ENCODE peak calls at places on chromosome 10, in four cellular contexts. One of them, this sample, is unnamed.

GRCh38 chr10:103089493-103089892 is 103.6 kb downstream of the NT5C2 start:
- DNase-seq in K562: no peak
- DNase-seq in GM12878: no peak
- DNase-seq in HL-60: no peak
- DNase-seq in this sample: no peak

GRCh38 chr10:100307716-100308115 is 21.2 kb upstream of the BLOC1S2 start:
- DNase-seq in K562: no peak
- DNase-seq in GM12878: no peak
- DNase-seq in HL-60: no peak
- DNase-seq in this sample: no peak

GRCh38 chr10:95289003-95289920 is 1.5 kb downstream of the PDLIM1 start:
- DNase-seq in K562: peak
- DNase-seq in GM12878: no peak
- DNase-seq in HL-60: no peak
- DNase-seq in this sample: no peak

GRCh38 chr10:804191-804781 is 114.8 kb upstream of the DIP2C start:
- DNase-seq in K562: no peak
- DNase-seq in GM12878: no peak
- DNase-seq in HL-60: no peak
- DNase-seq in this sample: no peak

GRCh38 chr10:127150136-127150535 is 46.3 kb downstream of the INSYN2A start:
- DNase-seq in K562: no peak
- DNase-seq in GM12878: no peak
- DNase-seq in HL-60: no peak
- DNase-seq in this sample: no peak

GRCh38 chr10:36385693-36386092 is 739.7 kb upstream of the ANKRD30A start:
- DNase-seq in K562: no peak
- DNase-seq in GM12878: no peak
- DNase-seq in HL-60: no peak
- DNase-seq in this sample: no peak

GRCh38 chr10:113302062-113302461 is 250.8 kb upstream of the HABP2 start:
- DNase-seq in K562: no peak
- DNase-seq in GM12878: no peak
- DNase-seq in HL-60: no peak
- DNase-seq in this sample: no peak

GRCh38 chr10:13016413-13016812 is 14.9 kb upstream of the CCDC3 start:
- DNase-seq in K562: no peak
- DNase-seq in GM12878: no peak
- DNase-seq in HL-60: no peak
- DNase-seq in this sample: no peak

GRCh38 chr10:63798599-63799498 is 277.6 kb downstream of the REEP3 start:
- DNase-seq in K562: no peak
- DNase-seq in GM12878: no peak
- DNase-seq in HL-60: no peak
- DNase-seq in this sample: no peak

GRCh38 chr10:29012926-29013554 is 275.8 kb upstream of the LYZL1 start:
- DNase-seq in K562: no peak
- DNase-seq in GM12878: no peak
- DNase-seq in HL-60: no peak
- DNase-seq in this sample: no peak

GRCh38 chr10:87816163-87816841 is 1.7 kb downstream of the ATAD1 start:
- DNase-seq in K562: no peak
- DNase-seq in GM12878: no peak
- DNase-seq in HL-60: no peak
- DNase-seq in this sample: no peak

GRCh38 chr10:23777153-23777552 is 338.3 kb downstream of the OTUD1 start:
- DNase-seq in K562: no peak
- DNase-seq in GM12878: no peak
- DNase-seq in HL-60: no peak
- DNase-seq in this sample: no peak

GRCh38 chr10:116674901-116675423 is 54.2 kb downstream of the PNLIPRP2 start:
- DNase-seq in K562: no peak
- DNase-seq in GM12878: no peak
- DNase-seq in HL-60: no peak
- DNase-seq in this sample: no peak

GRCh38 chr10:62561151-62561550 is 187.0 kb downstream of the ZNF365 start:
- DNase-seq in K562: no peak
- DNase-seq in GM12878: no peak
- DNase-seq in HL-60: no peak
- DNase-seq in this sample: no peak

GRCh38 chr10:43208147-43209063 is 58.5 kb downstream of the RASGEF1A start:
- DNase-seq in K562: no peak
- DNase-seq in GM12878: no peak
- DNase-seq in HL-60: no peak
- DNase-seq in this sample: no peak

GRCh38 chr10:75195035-75195763 is 15.4 kb upstream of the VDAC2 start:
- DNase-seq in K562: no peak
- DNase-seq in GM12878: no peak
- DNase-seq in HL-60: no peak
- DNase-seq in this sample: no peak

GRCh38 chr10:20287951-20288350 is 471.7 kb downstream of the PLXDC2 start:
- DNase-seq in K562: no peak
- DNase-seq in GM12878: no peak
- DNase-seq in HL-60: no peak
- DNase-seq in this sample: no peak

GRCh38 chr10:104321226-104321625 is 17.0 kb downstream of the ITPRIP start:
- DNase-seq in K562: no peak
- DNase-seq in GM12878: no peak
- DNase-seq in HL-60: no peak
- DNase-seq in this sample: no peak

GRCh38 chr10:126062132-126063032 is 166.0 kb downstream of the FANK1 start:
- DNase-seq in K562: peak
- DNase-seq in GM12878: no peak
- DNase-seq in HL-60: no peak
- DNase-seq in this sample: no peak

GRCh38 chr10:32256613-32257437 is 90.1 kb downstream of the EPC1 start:
- DNase-seq in K562: peak
- DNase-seq in GM12878: peak
- DNase-seq in HL-60: peak
- DNase-seq in this sample: peak

GRCh38 chr10:116451956-116452720 is 24.5 kb downstream of the PNLIPRP3 start:
- DNase-seq in K562: no peak
- DNase-seq in GM12878: no peak
- DNase-seq in HL-60: no peak
- DNase-seq in this sample: no peak

GRCh38 chr10:60817135-60817805 is 39.0 kb downstream of the CDK1 start:
- DNase-seq in K562: no peak
- DNase-seq in GM12878: no peak
- DNase-seq in HL-60: no peak
- DNase-seq in this sample: no peak

GRCh38 chr10:117541909-117542705 is 439 bp upstream of the EMX2 start:
- DNase-seq in K562: peak
- DNase-seq in GM12878: no peak
- DNase-seq in HL-60: no peak
- DNase-seq in this sample: no peak

GRCh38 chr10:48575901-48576300 is 29.0 kb downstream of the ARHGAP22 start:
- DNase-seq in K562: no peak
- DNase-seq in GM12878: no peak
- DNase-seq in HL-60: no peak
- DNase-seq in this sample: no peak

GRCh38 chr10:3704565-3705360 is 80.2 kb downstream of the KLF6 start:
- DNase-seq in K562: no peak
- DNase-seq in GM12878: no peak
- DNase-seq in HL-60: no peak
- DNase-seq in this sample: no peak

GRCh38 chr10:61835069-61835908 is 66.2 kb upstream of the ARID5B start:
- DNase-seq in K562: peak
- DNase-seq in GM12878: peak
- DNase-seq in HL-60: peak
- DNase-seq in this sample: peak

GRCh38 chr10:7928511-7928910 is 110.2 kb downstream of the TAF3 start:
- DNase-seq in K562: peak
- DNase-seq in GM12878: no peak
- DNase-seq in HL-60: no peak
- DNase-seq in this sample: no peak
- TF ChIP-seq SPI1 in K562: no peak
- TF ChIP-seq SPI1 in GM12878: no peak
- TF ChIP-seq SPI1 in HL-60: no peak
- TF ChIP-seq SPI1 in this sample: no peak

GRCh38 chr10:34031410-34031809 is 696.9 kb upstream of the NRP1 start:
- DNase-seq in K562: no peak
- DNase-seq in GM12878: no peak
- DNase-seq in HL-60: no peak
- DNase-seq in this sample: no peak
- TF ChIP-seq SPI1 in K562: no peak
- TF ChIP-seq SPI1 in GM12878: no peak
- TF ChIP-seq SPI1 in HL-60: no peak
- TF ChIP-seq SPI1 in this sample: no peak

GRCh38 chr10:90856964-90857634 is 740 bp downstream of the HTR7 start:
- DNase-seq in K562: no peak
- DNase-seq in GM12878: no peak
- DNase-seq in HL-60: no peak
- DNase-seq in this sample: no peak
- TF ChIP-seq SPI1 in K562: no peak
- TF ChIP-seq SPI1 in GM12878: no peak
- TF ChIP-seq SPI1 in HL-60: no peak
- TF ChIP-seq SPI1 in this sample: no peak

DNA sequence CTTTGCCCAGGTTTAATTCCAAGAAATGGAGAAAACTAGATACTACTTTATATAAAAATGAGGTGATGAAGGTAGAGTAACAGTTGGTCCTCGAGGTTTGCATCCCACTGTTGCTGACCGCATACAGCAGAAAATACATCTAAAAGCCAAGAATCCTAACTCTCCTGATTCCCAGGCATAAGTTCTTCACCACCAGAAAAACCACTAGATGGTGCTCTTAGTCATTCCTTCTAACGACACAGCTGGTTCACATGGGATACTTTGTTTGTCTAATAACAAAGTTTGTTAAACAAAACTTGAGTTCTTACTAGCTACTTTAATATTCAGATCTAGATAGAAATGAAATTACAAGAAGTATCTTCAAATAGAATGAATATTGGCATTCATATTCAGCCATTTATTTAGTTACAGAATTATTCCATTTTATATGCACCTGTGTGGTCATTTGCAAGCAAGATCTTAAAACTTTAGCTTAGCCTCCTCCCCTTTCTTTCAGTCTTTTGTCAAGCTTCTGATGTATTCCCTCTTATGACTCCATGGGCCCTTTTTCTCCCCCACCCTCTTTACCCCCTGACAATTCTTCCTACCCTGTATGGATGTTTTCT is 54.1 kb upstream of the CYP26C1 start:
- DNase-seq in K562: peak
- DNase-seq in GM12878: no peak
- DNase-seq in HL-60: peak
- DNase-seq in this sample: no peak
- TF ChIP-seq SPI1 in K562: no peak
- TF ChIP-seq SPI1 in GM12878: no peak
- TF ChIP-seq SPI1 in HL-60: no peak
- TF ChIP-seq SPI1 in this sample: no peak

GRCh38 chr10:129962558-129963075 is 1.5 kb downstream of the EBF3 start:
- DNase-seq in K562: no peak
- DNase-seq in GM12878: no peak
- DNase-seq in HL-60: no peak
- DNase-seq in this sample: no peak

GRCh38 chr10:129965418-129965793 is 1.3 kb upstream of the EBF3 start:
- DNase-seq in K562: no peak
- DNase-seq in GM12878: no peak
- DNase-seq in HL-60: no peak
- DNase-seq in this sample: no peak

GRCh38 chr10:129963076-129963830 is 821 bp downstream of the EBF3 start:
- DNase-seq in K562: no peak
- DNase-seq in GM12878: no peak
- DNase-seq in HL-60: no peak
- DNase-seq in this sample: no peak

GRCh38 chr10:129964611-129965417 is 740 bp upstream of the EBF3 start:
- DNase-seq in K562: no peak
- DNase-seq in GM12878: no peak
- DNase-seq in HL-60: no peak
- DNase-seq in this sample: no peak

GRCh38 chr10:129963831-129964501 is at the start of gene EBF3:
- DNase-seq in K562: peak
- DNase-seq in GM12878: no peak
- DNase-seq in HL-60: peak
- DNase-seq in this sample: no peak
- TF ChIP-seq SPI1 in K562: no peak
- TF ChIP-seq SPI1 in GM12878: no peak
- TF ChIP-seq SPI1 in HL-60: no peak
- TF ChIP-seq SPI1 in this sample: no peak